ENCODE peak calls at places on chromosomes 12 and 14, in five cellular contexts. R is stomach, K is fibroblast of lung, S is adrenal gland, D is lung. Y is an unnamed sample.

GRCh38 chr12:130401703-130402102 is 64.0 kb downstream of the PIWIL1 start:
- DNase-seq in D (no peak), S (no peak), K (no peak), R (no peak), Y (no peak)

GRCh38 chr12:84756961-84757360 is 155.6 kb downstream of the SLC6A15 start:
- DNase-seq in D (no peak), K (peak), R (no peak), S (no peak), Y (no peak)

GRCh38 chr12:88854260-88854659 is 274.0 kb upstream of the KITLG start:
- DNase-seq in S (no peak), K (peak), D (no peak), R (no peak), Y (no peak)

GRCh38 chr12:52074006-52074405 is 4.2 kb downstream of the ATG101 start:
- DNase-seq in D (no peak), R (peak), K (peak), S (no peak), Y (no peak)

GRCh38 chr12:80681287-80681686 is 26.1 kb upstream of the MYF6 start:
- DNase-seq in R (no peak), K (no peak), D (no peak), S (no peak), Y (no peak)

GRCh38 chr14:55412686-55413085 is 1.1 kb upstream of the ATG14 start:
- DNase-seq in K (no peak), D (no peak), S (no peak), R (no peak), Y (no peak)

GRCh38 chr12:96516472-96517417 is 27.4 kb downstream of the CFAP54 start:
- DNase-seq in D (peak), K (peak), R (peak), S (peak), Y (peak)

GRCh38 chr12:67067453-67068203 is 201.5 kb upstream of the CAND1 start:
- DNase-seq in K (no peak), R (no peak), S (no peak), D (no peak), Y (no peak)

GRCh38 chr14:48504921-48505320 is 829.5 kb upstream of the MDGA2 start:
- DNase-seq in K (no peak), R (no peak), S (no peak), D (no peak), Y (no peak)

GRCh38 chr14:77541905-77542304 is 43.3 kb upstream of the ISM2 start:
- DNase-seq in R (no peak), D (no peak), S (no peak), K (no peak), Y (no peak)

GRCh38 chr12:119457251-119457650 is 122.7 kb downstream of the CCDC60 start:
- DNase-seq in K (no peak), S (no peak), D (no peak), R (no peak), Y (no peak)

GRCh38 chr14:66813636-66814035 is 305.7 kb downstream of the GPHN start:
- DNase-seq in S (no peak), D (no peak), K (no peak), R (no peak), Y (no peak)

GRCh38 chr12:62008703-62009102 is 251.5 kb upstream of the USP15 start:
- DNase-seq in S (no peak), D (no peak), K (no peak), R (no peak), Y (no peak)

GRCh38 chr12:34405286-34406227 is 383.3 kb downstream of the ALG10 start:
- DNase-seq in K (no peak), R (no peak), S (no peak), D (peak), Y (peak)

GRCh38 chr12:26939192-26939832 is 1.0 kb downstream of the FGFR1OP2 start:
- DNase-seq in K (peak), S (no peak), R (no peak), D (no peak), Y (peak)

GRCh38 chr14:95307402-95308041 is 12.2 kb downstream of the CLMN start:
- DNase-seq in S (no peak), K (peak), R (peak), D (no peak), Y (no peak)

GRCh38 chr12:56836800-56837663 is 73.9 kb downstream of the HSD17B6 start:
- DNase-seq in K (peak), D (peak), S (no peak), R (no peak), Y (no peak)

GRCh38 chr12:28767836-28768348 is 381.2 kb upstream of the FAR2 start:
- DNase-seq in K (no peak), D (no peak), R (no peak), S (no peak), Y (no peak)

DNA sequence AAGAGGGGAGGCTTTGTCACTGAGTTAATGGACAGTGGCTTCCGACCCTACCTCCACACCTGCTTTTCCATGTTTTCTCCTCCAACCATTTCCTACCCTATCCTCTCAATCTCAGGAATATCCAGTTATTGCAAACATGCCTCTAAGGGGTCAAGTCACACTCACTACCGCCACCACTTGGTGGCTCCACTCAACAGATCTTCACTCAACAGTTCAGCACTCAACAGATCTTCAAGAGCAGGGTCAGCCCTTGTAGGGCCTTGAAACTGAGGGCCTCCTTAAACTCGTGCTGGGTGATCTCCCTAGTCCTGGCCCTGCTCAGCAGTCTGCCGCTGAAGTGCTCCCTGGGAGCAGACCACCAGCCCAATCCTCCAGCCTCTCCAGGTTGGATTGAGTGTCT is 14.2 kb downstream of the ZNF641 start:
- DNase-seq in S (no peak), K (no peak), D (no peak), R (no peak), Y (no peak)
- TF ChIP-seq CTCF in S (peak), K (no peak), D (no peak), R (no peak), Y (peak)

GRCh38 chr12:92574046-92574783 is 128.6 kb upstream of the PLEKHG7 start:
- DNase-seq in D (no peak), K (no peak), R (no peak), S (peak), Y (no peak)
- TF ChIP-seq CTCF in D (no peak), K (peak), R (no peak), S (peak), Y (peak)

DNA sequence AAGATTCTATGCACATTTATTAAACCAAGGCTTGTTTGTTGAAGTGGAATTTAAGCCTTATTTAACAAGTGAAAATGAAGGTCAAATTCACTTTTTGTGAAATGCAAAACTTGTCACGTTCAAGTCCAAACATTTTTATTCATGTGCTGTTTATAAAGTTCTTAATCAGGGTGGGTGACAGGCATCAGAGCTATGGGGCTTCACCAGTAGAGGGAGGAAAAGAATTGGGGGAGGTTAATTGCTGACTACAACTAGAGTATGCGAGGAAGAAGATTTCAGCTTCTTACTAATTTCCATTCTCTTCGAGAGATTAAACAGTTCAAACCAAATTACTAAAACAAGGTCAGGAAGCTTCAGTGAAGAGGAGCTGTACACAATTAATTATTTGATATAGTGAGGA is 9.7 kb downstream of the MOK start:
- DNase-seq in S (no peak), D (no peak), K (peak), R (no peak), Y (no peak)
- TF ChIP-seq CTCF in S (peak), D (no peak), K (peak), R (no peak), Y (no peak)

DNA sequence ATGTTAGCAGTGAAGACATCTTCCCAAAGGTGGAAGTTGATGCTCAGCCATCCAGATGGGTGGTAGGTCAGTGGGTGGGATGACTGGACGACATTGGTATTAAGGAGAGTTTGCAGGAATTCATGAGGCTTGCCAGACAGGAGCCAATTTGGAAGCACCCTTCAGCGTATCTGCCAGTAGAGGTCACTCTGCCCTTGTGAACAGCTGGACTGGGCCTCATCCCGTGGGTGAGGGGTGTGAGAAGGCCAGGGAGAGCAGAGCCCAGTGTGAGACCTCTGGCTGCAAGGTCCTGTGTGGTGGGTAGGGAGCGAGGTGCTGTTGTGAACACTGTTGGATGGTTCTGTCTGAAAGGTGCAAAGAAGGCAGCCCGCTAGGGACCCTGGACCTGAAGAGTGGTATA is 37.7 kb downstream of the SLC5A8 start:
- DNase-seq in R (no peak), D (no peak), K (no peak), S (no peak), Y (peak)
- TF ChIP-seq CTCF in R (no peak), D (no peak), K (no peak), S (peak), Y (peak)

GRCh38 chr12:102522768-102523167 is 42.4 kb upstream of the IGF1 start:
- DNase-seq in K (no peak), D (no peak), S (no peak), R (no peak), Y (no peak)
- TF ChIP-seq CTCF in K (no peak), D (no peak), S (no peak), R (no peak), Y (no peak)

Y was measured in GM13977.